ENCODE peak calls at places on chromosome 21, in four cellular contexts. One of them, this sample, is unnamed.

GRCh38 chr21:27570306-27570868 is 603.5 kb upstream of the ADAMTS5 start:
- DNase-seq in stimulated activated CD8-positive, alpha-beta memory T cell treated with anti-CD3 and anti-CD28 coated beads, Interleukin-15, amount 100 ng/mL, for 24 hours: no peak
- DNase-seq in activated T-cell treated with anti-CD3 and anti-CD28 coated beads, Interleukin-2, amount 50 U/mL, for 72 hours: no peak
- DNase-seq in GM19239: no peak
- DNase-seq in this sample: no peak

GRCh38 chr21:45513003-45513706 is 29.1 kb downstream of the SLC19A1 start:
- DNase-seq in stimulated activated CD8-positive, alpha-beta memory T cell treated with anti-CD3 and anti-CD28 coated beads, Interleukin-15, amount 100 ng/mL, for 24 hours: no peak
- DNase-seq in activated T-cell treated with anti-CD3 and anti-CD28 coated beads, Interleukin-2, amount 50 U/mL, for 72 hours: no peak
- DNase-seq in GM19239: no peak
- DNase-seq in this sample: no peak

GRCh38 chr21:34023691-34024381 is 49.5 kb upstream of the MRPS6 start:
- DNase-seq in stimulated activated CD8-positive, alpha-beta memory T cell treated with anti-CD3 and anti-CD28 coated beads, Interleukin-15, amount 100 ng/mL, for 24 hours: no peak
- DNase-seq in activated T-cell treated with anti-CD3 and anti-CD28 coated beads, Interleukin-2, amount 50 U/mL, for 72 hours: no peak
- DNase-seq in GM19239: no peak
- DNase-seq in this sample: no peak

GRCh38 chr21:35217504-35218060 is 168.5 kb upstream of the RUNX1 start:
- DNase-seq in stimulated activated CD8-positive, alpha-beta memory T cell treated with anti-CD3 and anti-CD28 coated beads, Interleukin-15, amount 100 ng/mL, for 24 hours: no peak
- DNase-seq in activated T-cell treated with anti-CD3 and anti-CD28 coated beads, Interleukin-2, amount 50 U/mL, for 72 hours: peak
- DNase-seq in GM19239: no peak
- DNase-seq in this sample: no peak

GRCh38 chr21:39156024-39156423 is 27.2 kb downstream of the PSMG1 start:
- DNase-seq in stimulated activated CD8-positive, alpha-beta memory T cell treated with anti-CD3 and anti-CD28 coated beads, Interleukin-15, amount 100 ng/mL, for 24 hours: no peak
- DNase-seq in activated T-cell treated with anti-CD3 and anti-CD28 coated beads, Interleukin-2, amount 50 U/mL, for 72 hours: no peak
- DNase-seq in GM19239: no peak
- DNase-seq in this sample: no peak

GRCh38 chr21:37202221-37202805 is 64.8 kb downstream of the VPS26C start:
- DNase-seq in stimulated activated CD8-positive, alpha-beta memory T cell treated with anti-CD3 and anti-CD28 coated beads, Interleukin-15, amount 100 ng/mL, for 24 hours: no peak
- DNase-seq in activated T-cell treated with anti-CD3 and anti-CD28 coated beads, Interleukin-2, amount 50 U/mL, for 72 hours: no peak
- DNase-seq in GM19239: no peak
- DNase-seq in this sample: no peak

GRCh38 chr21:31801551-31802234 is 69.8 kb upstream of the SCAF4 start:
- DNase-seq in stimulated activated CD8-positive, alpha-beta memory T cell treated with anti-CD3 and anti-CD28 coated beads, Interleukin-15, amount 100 ng/mL, for 24 hours: no peak
- DNase-seq in activated T-cell treated with anti-CD3 and anti-CD28 coated beads, Interleukin-2, amount 50 U/mL, for 72 hours: no peak
- DNase-seq in GM19239: no peak
- DNase-seq in this sample: no peak

GRCh38 chr21:36288651-36289243 is 31.2 kb upstream of the MORC3 start:
- DNase-seq in stimulated activated CD8-positive, alpha-beta memory T cell treated with anti-CD3 and anti-CD28 coated beads, Interleukin-15, amount 100 ng/mL, for 24 hours: no peak
- DNase-seq in activated T-cell treated with anti-CD3 and anti-CD28 coated beads, Interleukin-2, amount 50 U/mL, for 72 hours: no peak
- DNase-seq in GM19239: no peak
- DNase-seq in this sample: no peak

GRCh38 chr21:38679531-38679930 is 126.2 kb upstream of the ETS2 start:
- DNase-seq in stimulated activated CD8-positive, alpha-beta memory T cell treated with anti-CD3 and anti-CD28 coated beads, Interleukin-15, amount 100 ng/mL, for 24 hours: no peak
- DNase-seq in activated T-cell treated with anti-CD3 and anti-CD28 coated beads, Interleukin-2, amount 50 U/mL, for 72 hours: no peak
- DNase-seq in GM19239: peak
- DNase-seq in this sample: no peak

GRCh38 chr21:34795152-34796141 is 126.7 kb downstream of the CLIC6 start:
- DNase-seq in stimulated activated CD8-positive, alpha-beta memory T cell treated with anti-CD3 and anti-CD28 coated beads, Interleukin-15, amount 100 ng/mL, for 24 hours: no peak
- DNase-seq in activated T-cell treated with anti-CD3 and anti-CD28 coated beads, Interleukin-2, amount 50 U/mL, for 72 hours: no peak
- DNase-seq in GM19239: no peak
- DNase-seq in this sample: no peak

GRCh38 chr21:29431680-29432079 is 133.0 kb downstream of the BACH1 start:
- DNase-seq in stimulated activated CD8-positive, alpha-beta memory T cell treated with anti-CD3 and anti-CD28 coated beads, Interleukin-15, amount 100 ng/mL, for 24 hours: no peak
- DNase-seq in activated T-cell treated with anti-CD3 and anti-CD28 coated beads, Interleukin-2, amount 50 U/mL, for 72 hours: no peak
- DNase-seq in GM19239: no peak
- DNase-seq in this sample: no peak

GRCh38 chr21:15444118-15444960 is 285.4 kb upstream of the USP25 start:
- DNase-seq in stimulated activated CD8-positive, alpha-beta memory T cell treated with anti-CD3 and anti-CD28 coated beads, Interleukin-15, amount 100 ng/mL, for 24 hours: no peak
- DNase-seq in activated T-cell treated with anti-CD3 and anti-CD28 coated beads, Interleukin-2, amount 50 U/mL, for 72 hours: no peak
- DNase-seq in GM19239: no peak
- DNase-seq in this sample: no peak

GRCh38 chr21:36542312-36543101 is 62.6 kb upstream of the CLDN14 start:
- DNase-seq in stimulated activated CD8-positive, alpha-beta memory T cell treated with anti-CD3 and anti-CD28 coated beads, Interleukin-15, amount 100 ng/mL, for 24 hours: no peak
- DNase-seq in activated T-cell treated with anti-CD3 and anti-CD28 coated beads, Interleukin-2, amount 50 U/mL, for 72 hours: no peak
- DNase-seq in GM19239: peak
- DNase-seq in this sample: no peak

GRCh38 chr21:27423906-27424595 is 457.2 kb upstream of the ADAMTS5 start:
- DNase-seq in stimulated activated CD8-positive, alpha-beta memory T cell treated with anti-CD3 and anti-CD28 coated beads, Interleukin-15, amount 100 ng/mL, for 24 hours: no peak
- DNase-seq in activated T-cell treated with anti-CD3 and anti-CD28 coated beads, Interleukin-2, amount 50 U/mL, for 72 hours: no peak
- DNase-seq in GM19239: no peak
- DNase-seq in this sample: no peak

GRCh38 chr21:42174173-42174572 is 44.8 kb upstream of the ABCG1 start:
- DNase-seq in stimulated activated CD8-positive, alpha-beta memory T cell treated with anti-CD3 and anti-CD28 coated beads, Interleukin-15, amount 100 ng/mL, for 24 hours: no peak
- DNase-seq in activated T-cell treated with anti-CD3 and anti-CD28 coated beads, Interleukin-2, amount 50 U/mL, for 72 hours: no peak
- DNase-seq in GM19239: no peak
- DNase-seq in this sample: no peak

GRCh38 chr21:39022035-39022900 is 161.0 kb downstream of the PSMG1 start:
- DNase-seq in stimulated activated CD8-positive, alpha-beta memory T cell treated with anti-CD3 and anti-CD28 coated beads, Interleukin-15, amount 100 ng/mL, for 24 hours: no peak
- DNase-seq in activated T-cell treated with anti-CD3 and anti-CD28 coated beads, Interleukin-2, amount 50 U/mL, for 72 hours: no peak
- DNase-seq in GM19239: no peak
- DNase-seq in this sample: no peak

GRCh38 chr21:22374218-22374969 is 1376.2 kb downstream of the NCAM2 start:
- DNase-seq in stimulated activated CD8-positive, alpha-beta memory T cell treated with anti-CD3 and anti-CD28 coated beads, Interleukin-15, amount 100 ng/mL, for 24 hours: no peak
- DNase-seq in activated T-cell treated with anti-CD3 and anti-CD28 coated beads, Interleukin-2, amount 50 U/mL, for 72 hours: no peak
- DNase-seq in GM19239: no peak
- DNase-seq in this sample: no peak

GRCh38 chr21:36203603-36203889 is 46.9 kb downstream of the DOP1B start:
- DNase-seq in stimulated activated CD8-positive, alpha-beta memory T cell treated with anti-CD3 and anti-CD28 coated beads, Interleukin-15, amount 100 ng/mL, for 24 hours: no peak
- DNase-seq in activated T-cell treated with anti-CD3 and anti-CD28 coated beads, Interleukin-2, amount 50 U/mL, for 72 hours: peak
- DNase-seq in GM19239: peak
- DNase-seq in this sample: peak

GRCh38 chr21:46001821-46002681 is 20.5 kb downstream of the COL6A1 start:
- DNase-seq in stimulated activated CD8-positive, alpha-beta memory T cell treated with anti-CD3 and anti-CD28 coated beads, Interleukin-15, amount 100 ng/mL, for 24 hours: no peak
- DNase-seq in activated T-cell treated with anti-CD3 and anti-CD28 coated beads, Interleukin-2, amount 50 U/mL, for 72 hours: peak
- DNase-seq in GM19239: no peak
- DNase-seq in this sample: no peak

GRCh38 chr21:38434913-38435533 is 63.3 kb downstream of the ERG start:
- DNase-seq in stimulated activated CD8-positive, alpha-beta memory T cell treated with anti-CD3 and anti-CD28 coated beads, Interleukin-15, amount 100 ng/mL, for 24 hours: no peak
- DNase-seq in activated T-cell treated with anti-CD3 and anti-CD28 coated beads, Interleukin-2, amount 50 U/mL, for 72 hours: no peak
- DNase-seq in GM19239: no peak
- DNase-seq in this sample: no peak

GRCh38 chr21:43826623-43826974 is 37.2 kb downstream of the RRP1 start:
- DNase-seq in stimulated activated CD8-positive, alpha-beta memory T cell treated with anti-CD3 and anti-CD28 coated beads, Interleukin-15, amount 100 ng/mL, for 24 hours: no peak
- DNase-seq in activated T-cell treated with anti-CD3 and anti-CD28 coated beads, Interleukin-2, amount 50 U/mL, for 72 hours: no peak
- DNase-seq in GM19239: no peak
- DNase-seq in this sample: no peak